ENCODE peak calls at places on chromosomes 11 and 22, in four cellular contexts. W is NCI-H2029; V is effector CD4-positive, alpha-beta T cell; N is NCI-H1417. E is an unnamed sample.

GRCh38 chr22:49203863-49204598 is 623.6 kb downstream of the BRD1 start:
- DNase-seq in W (no peak), V (no peak), N (no peak), E (no peak)

GRCh38 chr22:39369186-39369585 is 19.4 kb downstream of the SYNGR1 start:
- DNase-seq in W (no peak), V (no peak), N (no peak), E (no peak)

GRCh38 chr11:791658-792534 is 2.0 kb upstream of the CEND1 start:
- DNase-seq in W (no peak), V (no peak), N (no peak), E (no peak)

GRCh38 chr22:37802310-37803194 is 5.2 kb upstream of the GCAT start:
- DNase-seq in W (peak), V (no peak), N (peak), E (no peak)

GRCh38 chr11:27520226-27520625 is 13.7 kb upstream of the LIN7C start:
- DNase-seq in W (no peak), V (no peak), N (no peak), E (no peak)

GRCh38 chr11:120751550-120751949 is 240.0 kb downstream of the GRIK4 start:
- DNase-seq in W (no peak), V (no peak), N (no peak), E (no peak)

GRCh38 chr11:44754876-44755552 is 28.3 kb downstream of the TSPAN18 start:
- DNase-seq in W (peak), V (no peak), N (no peak), E (no peak)

GRCh38 chr11:11407065-11407737 is 54.2 kb upstream of the CSNK2A3 start:
- DNase-seq in W (peak), V (no peak), N (peak), E (no peak)

GRCh38 chr11:63622318-63622717 is 8.1 kb upstream of the PLAAT3 start:
- DNase-seq in W (peak), V (no peak), N (no peak), E (peak)

GRCh38 chr11:68337399-68337835 is 25.0 kb downstream of the LRP5 start:
- DNase-seq in W (no peak), V (no peak), N (no peak), E (peak)

GRCh38 chr11:63814383-63814736 is 1.1 kb downstream of the SPINDOC start:
- DNase-seq in W (no peak), V (no peak), N (no peak), E (no peak)

GRCh38 chr11:5380740-5381342 is 2.8 kb upstream of the OR51M1 start:
- DNase-seq in W (peak), V (no peak), N (peak), E (no peak)

GRCh38 chr11:1988667-1989317 is 8.8 kb downstream of the H19 start:
- DNase-seq in W (no peak), V (no peak), N (no peak), E (no peak)

GRCh38 chr11:111748035-111748804 is 18.0 kb downstream of the PPP2R1B start:
- DNase-seq in W (no peak), V (no peak), N (no peak), E (no peak)

GRCh38 chr22:38069372-38070249 is 12.4 kb downstream of the PICK1 start:
- DNase-seq in W (no peak), V (no peak), N (peak), E (no peak)

GRCh38 chr11:18013790-18014507 is 1.1 kb upstream of the SERGEF start:
- DNase-seq in W (no peak), V (no peak), N (no peak), E (no peak)

GRCh38 chr11:24496728-24497396 is at the start of gene LUZP2:
- DNase-seq in W (no peak), V (no peak), N (peak), E (no peak)

GRCh38 chr22:32571764-32572163 is 97.2 kb downstream of the FBXO7 start:
- DNase-seq in W (no peak), V (no peak), N (no peak), E (no peak)

GRCh38 chr11:69075421-69076128 is 26.8 kb downstream of the TPCN2 start:
- DNase-seq in W (no peak), V (no peak), N (no peak), E (peak)

GRCh38 chr11:62433141-62433543 is 14.3 kb downstream of the SCGB1A1 start:
- DNase-seq in W (no peak), V (no peak), N (no peak), E (no peak)

GRCh38 chr22:19434829-19435580 is 2.7 kb downstream of the MRPL40 start:
- DNase-seq in W (no peak), V (no peak), N (no peak), E (no peak)

GRCh38 chr22:29158546-29158945 is 47.1 kb upstream of the EMID1 start:
- DNase-seq in W (no peak), V (no peak), N (no peak), E (no peak)

GRCh38 chr11:13119928-13120520 is 110.9 kb downstream of the RASSF10 start:
- DNase-seq in W (no peak), V (no peak), N (peak), E (no peak)

GRCh38 chr11:93972790-93973189 is 48.4 kb upstream of the HEPHL1 start:
- DNase-seq in W (no peak), V (no peak), N (no peak), E (no peak)

GRCh38 chr11:92286718-92287117 is 62.1 kb downstream of the FAT3 start:
- DNase-seq in W (no peak), V (no peak), N (no peak), E (no peak)